ENCODE peak calls at places on chromosomes 12 and 14, in seven cellular contexts. W is PC-9, Q is GM23248, L is Karpas-422, G is MM.1S, M is hepatocyte, X is GM23338. S is an unnamed sample. For H3K9me2, the result is how much of the 10 kb centered on the place peaks cover.

GRCh38 chr12:122148657-122149056 is 25.4 kb downstream of the IL31 start:
- DNase-seq in X (no peak), W (no peak), L (no peak), G (no peak), M (no peak), Q (peak), S (no peak)

GRCh38 chr12:74732801-74733200 is 195.2 kb downstream of the ATXN7L3B start:
- DNase-seq in W (no peak), X (no peak), M (no peak), G (no peak), Q (no peak), L (no peak), S (no peak)

GRCh38 chr14:79631276-79631675 is 580.0 kb downstream of the DIO2 start:
- DNase-seq in L (no peak), G (no peak), W (no peak), X (peak), Q (no peak), M (no peak), S (no peak)

GRCh38 chr12:84730561-84731162 is 181.9 kb downstream of the SLC6A15 start:
- DNase-seq in X (peak), L (no peak), W (no peak), M (no peak), G (no peak), Q (no peak), S (no peak)

GRCh38 chr12:91419809-91420208 is 237.2 kb upstream of the DCN start:
- DNase-seq in W (no peak), X (no peak), L (peak), Q (no peak), G (no peak), M (no peak), S (no peak)

GRCh38 chr14:64960762-64961276 is 11.3 kb downstream of the RAB15 start:
- DNase-seq in M (no peak), L (peak), W (peak), G (no peak), Q (no peak), X (peak), S (no peak)

GRCh38 chr14:81162941-81163340 is 57.8 kb downstream of the GTF2A1 start:
- DNase-seq in W (no peak), X (no peak), L (peak), G (no peak), M (no peak), Q (peak), S (peak)

GRCh38 chr12:109393437-109394345 is 46.0 kb downstream of the MYO1H start:
- DNase-seq in G (peak), Q (peak), W (no peak), M (peak), X (peak), L (peak), S (peak)

GRCh38 chr12:112169966-112170365 is 44.6 kb downstream of the TRAFD1 start:
- DNase-seq in M (no peak), L (no peak), X (no peak), G (no peak), W (no peak), Q (no peak), S (no peak)

GRCh38 chr14:55382483-55382882 is 29.1 kb downstream of the ATG14 start:
- DNase-seq in L (no peak), W (no peak), X (no peak), Q (no peak), G (no peak), M (no peak), S (no peak)

GRCh38 chr14:60655898-60656754 is 6.8 kb upstream of the SIX1 start:
- DNase-seq in M (no peak), L (peak), G (no peak), X (peak), W (no peak), Q (no peak), S (no peak)

GRCh38 chr12:93441111-93441616 is 583 bp downstream of the UBE2N start:
- DNase-seq in W (no peak), L (peak), M (peak), Q (peak), G (peak), X (peak), S (peak)

GRCh38 chr14:27688823-27689444 is 1077.7 kb upstream of the FOXG1 start:
- DNase-seq in Q (no peak), W (no peak), L (no peak), X (peak), M (no peak), G (no peak), S (no peak)

GRCh38 chr14:64692597-64693350 is 11.4 kb upstream of the PLEKHG3 start:
- DNase-seq in W (no peak), Q (peak), M (no peak), L (no peak), G (no peak), X (no peak), S (peak)

GRCh38 chr12:958449-959123 is 9.1 kb upstream of the RAD52 start:
- DNase-seq in X (no peak), W (no peak), Q (peak), G (no peak), L (no peak), M (no peak), S (peak)

GRCh38 chr12:46357438-46358324 is 14.9 kb downstream of the SLC38A2 start:
- DNase-seq in W (peak), X (peak), Q (peak), M (no peak), G (no peak), L (no peak), S (peak)

GRCh38 chr14:68719634-68720384 is 73.1 kb downstream of the ZFP36L1 start:
- DNase-seq in Q (no peak), L (no peak), W (no peak), G (peak), X (no peak), M (no peak), S (no peak)

GRCh38 chr12:1844223-1844622 is 23.9 kb downstream of the LRTM2 start:
- DNase-seq in Q (no peak), X (peak), G (no peak), L (no peak), W (no peak), M (no peak), S (no peak)

GRCh38 chr14:30389134-30389900 is 169.6 kb upstream of the G2E3 start:
- DNase-seq in L (no peak), X (no peak), M (peak), W (no peak), Q (peak), G (no peak), S (peak)

GRCh38 chr14:103127861-103128598 is 4.8 kb downstream of the TNFAIP2 start:
- DNase-seq in X (no peak), Q (no peak), G (no peak), M (no peak), L (no peak), W (peak), S (no peak)

GRCh38 chr14:100669468-100669867 is 57.2 kb upstream of the DLK1 start:
- DNase-seq in Q (no peak), L (no peak), M (peak), X (no peak), G (no peak), W (no peak), S (no peak)

GRCh38 chr12:89352242-89352491 is 134 bp downstream of the DUSP6 start:
- DNase-seq in L (no peak), W (no peak), G (no peak), M (no peak), X (no peak), Q (no peak), S (no peak)

GRCh38 chr12:110262442-110263388 is 18.3 kb upstream of the ATP2A2 start:
- DNase-seq in Q (no peak), W (no peak), X (no peak), G (no peak), M (no peak), L (no peak), S (peak)

GRCh38 chr14:35760143-35760542 is 49.0 kb downstream of the RALGAPA1 start:
- DNase-seq in Q (no peak), M (no peak), X (peak), L (no peak), W (no peak), G (no peak), S (no peak)

GRCh38 chr12:117155278-117156060 is 34.8 kb downstream of the FBXO21 start:
- DNase-seq in M (peak), G (peak), W (peak), L (peak), Q (peak), X (peak), S (peak)

GRCh38 chr12:6607751-6608591 is 792 bp upstream of the CHD4 start:
- DNase-seq in X (peak), Q (peak), W (peak), G (peak), L (peak), M (peak), S (peak)

GRCh38 chr12:125314051-125314882 is 249.0 kb downstream of the AACS start:
- DNase-seq in L (no peak), Q (no peak), G (no peak), X (peak), W (no peak), M (no peak), S (no peak)

GRCh38 chr14:55585854-55586253 is 5.8 kb downstream of the KTN1 start:
- DNase-seq in Q (peak), X (no peak), M (no peak), G (no peak), W (no peak), L (no peak), S (peak)

GRCh38 chr14:106185837-106186233 is 659.5 kb downstream of the TMEM121 start:
- DNase-seq in L (peak), W (no peak), M (no peak), X (no peak), Q (no peak), G (no peak), S (no peak)

GRCh38 chr14:76311410-76311758 is 64.6 kb upstream of the ESRRB start:
- DNase-seq in Q (no peak), W (no peak), X (peak), L (no peak), G (no peak), M (no peak), S (no peak)

GRCh38 chr14:50087350-50088116 is 28.8 kb downstream of the VCPKMT start:
- DNase-seq in G (peak), L (no peak), X (no peak), M (no peak), W (no peak), Q (no peak), S (no peak)

GRCh38 chr14:57921377-57921776 is 55.5 kb upstream of the SLC35F4 start:
- DNase-seq in G (no peak), Q (no peak), L (no peak), X (no peak), W (no peak), M (no peak), S (no peak)

GRCh38 chr14:63857467-63858030 is 4.7 kb downstream of the SYNE2 start:
- DNase-seq in L (no peak), W (peak), Q (no peak), X (no peak), G (no peak), M (no peak), S (peak)

GRCh38 chr12:6858796-6859195 is 6.8 kb downstream of the USP5 start:
- DNase-seq in Q (no peak), G (no peak), W (no peak), X (no peak), L (no peak), M (no peak), S (no peak)

GRCh38 chr14:70280931-70281330 is 78.6 kb downstream of the COX16 start:
- DNase-seq in M (no peak), G (no peak), L (no peak), Q (no peak), W (no peak), X (peak), S (no peak)

GRCh38 chr12:79597910-79598309 is 92.9 kb downstream of the PAWR start:
- DNase-seq in M (no peak), L (no peak), Q (peak), X (no peak), W (no peak), G (no peak), S (no peak)

GRCh38 chr14:69580009-69580577 is 5.4 kb upstream of the CCDC177 start:
- DNase-seq in G (peak), L (peak), W (peak), X (peak), Q (peak), M (peak), S (peak)

GRCh38 chr14:69906201-69906600 is 27.0 kb downstream of the SMOC1 start:
- DNase-seq in W (no peak), M (no peak), L (no peak), G (no peak), X (no peak), Q (no peak), S (no peak)

GRCh38 chr14:20905661-20906060 is 14.5 kb downstream of the RNASE3 start:
- DNase-seq in W (no peak), Q (no peak), G (no peak), X (no peak), L (no peak), M (no peak), S (no peak)

DNA sequence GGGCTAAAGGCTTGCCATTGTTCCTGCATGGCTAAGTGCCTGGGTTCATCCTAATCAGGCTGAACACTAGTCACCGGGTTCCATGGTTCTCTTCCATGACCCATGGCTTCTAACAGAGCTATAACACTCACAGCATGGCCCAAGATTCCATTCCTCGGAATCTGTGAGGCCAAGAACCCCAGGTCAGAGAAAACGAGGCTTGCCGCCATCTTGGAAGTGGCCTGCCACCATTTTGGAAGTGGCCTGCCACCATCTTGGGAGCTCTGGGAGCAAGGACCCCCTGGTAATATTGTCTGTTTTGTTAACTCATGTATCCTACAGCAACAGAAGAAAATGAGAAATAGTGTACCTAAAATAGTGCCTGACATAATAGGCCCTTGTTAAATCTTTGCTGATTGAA is 92.7 kb downstream of the ADAMTS20 start:
- DNase-seq in M (no peak), Q (no peak), X (no peak), L (no peak), W (no peak), G (no peak), S (no peak)
- H3K9me2 ChIP-seq in M (under half), Q (under half), X (under half), L (under half), W (under half), G (under half), S (under half)

GRCh38 chr12:113469224-113469652 is 2.4 kb downstream of the LHX5 start:
- DNase-seq in W (no peak), G (no peak), X (no peak), Q (no peak), M (no peak), L (no peak), S (no peak)
- H3K9me2 ChIP-seq in W (under half), G (under half), X (under half), Q (under half), M (under half), L (under half), S (under half)

GRCh38 chr14:74566174-74567125 is 45.6 kb downstream of the LTBP2 start:
- DNase-seq in Q (peak), L (no peak), G (no peak), M (no peak), X (no peak), W (peak), S (peak)
- H3K9me2 ChIP-seq in Q (under half), L (under half), G (under half), M (under half), X (under half), W (under half), S (under half)

DNA sequence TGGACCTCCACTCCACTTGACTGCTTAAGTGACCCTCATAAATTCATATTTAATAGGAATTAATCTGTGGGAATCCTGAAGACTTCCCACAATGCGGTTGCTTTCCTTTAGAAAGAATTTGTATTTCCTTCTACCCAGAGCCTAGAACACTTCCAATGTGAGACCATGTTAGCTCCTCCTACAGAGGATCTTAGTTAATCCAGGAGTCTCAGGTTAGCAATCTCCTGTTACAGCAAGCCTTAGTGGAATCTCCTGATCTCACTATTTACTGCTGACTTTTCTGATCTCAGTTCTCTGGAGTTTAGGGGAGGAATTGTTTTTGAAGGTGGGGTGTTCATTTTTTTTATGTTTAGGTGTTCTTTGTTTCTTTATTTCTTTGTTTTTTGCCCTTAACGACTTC is 186.0 kb downstream of the SLC25A21 start:
- DNase-seq in Q (no peak), W (no peak), M (no peak), G (no peak), L (no peak), X (no peak), S (no peak)
- H3K9me2 ChIP-seq in Q (under half), W (under half), M (under half), G (under half), L (under half), X (under half), S (under half)

S was measured in PC-3.